ENCODE peak calls at places on chromosomes 16 and 17, in six cellular contexts. A, S, Z, Y, L and Q are unnamed samples.

GRCh38 chr16:72380283-72380682 is 208.3 kb upstream of the PMFBP1 start:
- DNase-seq in A (no peak), Z (no peak), L (no peak), Y (no peak), S (no peak), Q (no peak)

GRCh38 chr17:78114831-78115723 is 13.5 kb downstream of the TMC6 start:
- DNase-seq in A (no peak), Z (no peak), S (no peak), Y (no peak), L (no peak), Q (peak; percentile 80)

GRCh38 chr17:31674717-31675349 is 184.2 kb downstream of the COPRS start:
- DNase-seq in L (no peak), Y (no peak), Z (no peak), S (no peak), A (no peak), Q (no peak)

GRCh38 chr17:12070561-12070960 is 49.9 kb downstream of the MAP2K4 start:
- DNase-seq in L (no peak), Y (no peak), Z (no peak), A (no peak), S (no peak), Q (no peak)

GRCh38 chr16:49498241-49499017 is 124.8 kb downstream of the C16orf78 start:
- DNase-seq in S (peak; percentile 2), A (no peak), L (no peak), Z (no peak), Y (no peak), Q (no peak)

GRCh38 chr17:78838574-78839005 is 2.0 kb downstream of the USP36 start:
- DNase-seq in A (no peak), L (peak; percentile 71), Y (no peak), S (no peak), Z (no peak), Q (no peak)

GRCh38 chr16:69404275-69404805 is 18.5 kb upstream of the TERF2 start:
- DNase-seq in Y (peak; percentile 78), A (peak; percentile 36), Z (peak; percentile 68), S (peak; percentile 52), L (peak; percentile 34), Q (no peak)

GRCh38 chr17:60941028-60941427 is 263.4 kb downstream of the BCAS3 start:
- DNase-seq in A (no peak), Y (no peak), S (peak; percentile 62), Z (peak; percentile 54), L (peak; percentile 17), Q (peak; percentile 65)

GRCh38 chr17:78173025-78173715 is 4.8 kb downstream of the SYNGR2 start:
- DNase-seq in Z (peak; percentile 60), A (no peak), S (no peak), L (no peak), Y (no peak), Q (no peak)

GRCh38 chr17:20095366-20096080 is 86.4 kb downstream of the SPECC1 start:
- DNase-seq in S (no peak), L (peak; percentile 61), Z (peak; percentile 77), Y (peak; percentile 42), A (peak; percentile 8), Q (peak; percentile 76)

GRCh38 chr17:58020401-58020800 is 13.4 kb upstream of the SRSF1 start:
- DNase-seq in L (no peak), Y (no peak), Z (no peak), S (no peak), A (no peak), Q (no peak)

GRCh38 chr16:23334950-23335349 is 32.8 kb downstream of the SCNN1B start:
- DNase-seq in A (no peak), L (no peak), Z (no peak), S (no peak), Y (no peak), Q (no peak)

GRCh38 chr17:2842464-2842863 is 46.2 kb downstream of the RAP1GAP2 start:
- DNase-seq in A (no peak), S (no peak), Y (no peak), L (no peak), Z (no peak), Q (no peak)
- H3K27me3 ChIP-seq in A (no peaks in the 10 kb centered on the region), S (peaks cover 35% of the 10 kb centered on the region), Y (peaks cover 5% of the 10 kb centered on the region), L (no peaks in the 10 kb centered on the region), Z (no peaks in the 10 kb centered on the region), Q (no peaks in the 10 kb centered on the region)

DNA sequence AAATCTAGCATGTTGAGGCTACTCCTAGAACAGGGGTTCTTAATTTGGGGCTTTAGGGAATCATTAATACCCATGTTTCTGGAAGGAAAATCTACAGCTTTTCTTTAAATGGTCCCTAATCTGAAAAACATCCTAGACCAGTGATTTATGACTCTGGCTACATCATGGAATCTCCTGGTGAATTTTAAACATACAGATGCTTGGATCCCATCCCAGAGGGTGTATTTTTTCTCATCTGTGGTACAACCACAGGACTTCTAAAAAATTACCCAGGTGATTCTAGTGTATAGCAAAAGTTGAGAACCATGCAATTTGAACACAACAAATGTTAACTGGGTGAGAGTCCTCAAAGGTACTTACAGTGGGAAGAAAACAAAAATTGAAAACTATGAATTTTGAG is 41.5 kb downstream of the KANSL1 start:
- DNase-seq in S (no peak), A (no peak), Y (peak; percentile 27), Z (no peak), L (no peak), Q (no peak)
- H3K4me1 ChIP-seq in S (peaks cover 68% of the 10 kb centered on the region), A (peaks cover 12% of the 10 kb centered on the region), Y (peaks cover 41% of the 10 kb centered on the region), Z (peaks cover 60% of the 10 kb centered on the region), L (peaks cover 78% of the 10 kb centered on the region), Q (peaks cover 12% of the 10 kb centered on the region)

GRCh38 chr17:385836-386144 is 33.2 kb upstream of the RPH3AL start:
- DNase-seq in A (no peak), L (no peak), Z (no peak), Y (no peak), S (no peak), Q (peak; percentile 31)

GRCh38 chr17:385195-385835 is 32.7 kb upstream of the RPH3AL start:
- DNase-seq in A (peak; percentile 23), L (peak; percentile 55), S (no peak), Z (peak; percentile 62), Y (peak; percentile 68), Q (peak; percentile 80)

GRCh38 chr17:386145-386876 is 33.7 kb upstream of the RPH3AL start:
- DNase-seq in A (peak; percentile 59), L (peak; percentile 76), Z (peak; percentile 86), S (peak; percentile 80), Y (peak; percentile 50), Q (peak; percentile 79)

GRCh38 chr17:383771-384621 is 31.4 kb upstream of the RPH3AL start:
- DNase-seq in S (no peak), Y (no peak), L (no peak), A (no peak), Z (no peak), Q (no peak)

DNA sequence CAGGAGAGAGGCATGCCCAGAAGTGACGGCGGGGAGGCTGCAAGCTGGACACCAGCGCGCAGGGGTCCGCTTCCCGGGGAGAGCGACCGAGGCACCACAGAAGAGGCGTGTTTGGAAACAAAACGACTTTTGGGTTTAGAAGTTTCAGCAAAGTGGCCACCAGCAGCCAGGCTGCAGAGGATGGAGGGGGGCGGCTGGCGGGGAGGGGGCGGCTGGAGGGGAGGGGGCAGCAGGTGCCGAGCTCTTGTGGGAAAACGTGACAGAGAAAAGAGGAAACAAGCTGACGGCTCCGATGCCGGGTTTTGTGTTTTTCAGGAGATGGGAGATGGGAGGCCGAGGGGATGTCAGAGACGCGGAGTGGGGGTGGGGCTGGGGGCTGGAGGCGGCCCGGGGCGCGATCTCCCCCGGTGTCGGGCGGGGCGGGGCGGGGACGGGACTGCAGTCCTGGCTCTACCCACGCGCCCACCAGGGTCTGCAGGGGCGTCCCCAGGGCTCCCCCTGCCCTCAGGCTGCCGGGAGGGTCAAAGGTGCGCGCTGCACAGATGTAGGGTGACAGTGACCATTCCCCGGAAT is 32.1 kb upstream of the RPH3AL start:
- DNase-seq in L (no peak), S (no peak), Y (no peak), Z (no peak), A (no peak), Q (no peak)
- H3K4me3 ChIP-seq in L (no peak overlapping the region), S (peak overlapping the region; percentile 52), Y (peak overlapping the region; percentile 42), Z (peak overlapping the region; percentile 61), A (no peak overlapping the region), Q (peak overlapping the region; percentile 89)

DNA sequence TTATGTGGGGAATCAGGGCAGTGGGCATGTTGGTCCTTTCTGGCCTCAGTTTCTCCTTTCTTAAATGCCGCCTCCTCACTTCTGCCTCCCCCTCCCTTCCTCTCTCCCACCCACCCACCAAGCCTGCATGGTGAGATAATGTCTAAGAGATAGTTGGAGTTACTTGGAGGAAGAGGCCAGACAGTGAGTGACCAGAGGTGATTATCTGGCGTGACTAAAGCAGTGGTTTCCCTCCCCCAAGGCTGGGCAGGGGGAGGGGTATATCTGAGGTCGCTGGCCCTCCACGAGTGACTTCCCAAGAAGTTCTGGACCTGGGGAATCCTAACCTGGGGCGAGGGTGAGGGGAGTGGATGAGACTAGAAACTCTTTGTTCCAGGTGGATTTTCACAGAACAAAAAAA is 31.6 kb upstream of the TAC4 start:
- DNase-seq in A (no peak), L (no peak), Z (no peak), Y (no peak), S (no peak), Q (peak; percentile 14)
- H3K27me3 ChIP-seq in A (peaks cover 20% of the 10 kb centered on the region), L (peaks cover 4% of the 10 kb centered on the region), Z (no peaks in the 10 kb centered on the region), Y (peaks cover 32% of the 10 kb centered on the region), S (peaks cover 55% of the 10 kb centered on the region), Q (no peaks in the 10 kb centered on the region)

DNA sequence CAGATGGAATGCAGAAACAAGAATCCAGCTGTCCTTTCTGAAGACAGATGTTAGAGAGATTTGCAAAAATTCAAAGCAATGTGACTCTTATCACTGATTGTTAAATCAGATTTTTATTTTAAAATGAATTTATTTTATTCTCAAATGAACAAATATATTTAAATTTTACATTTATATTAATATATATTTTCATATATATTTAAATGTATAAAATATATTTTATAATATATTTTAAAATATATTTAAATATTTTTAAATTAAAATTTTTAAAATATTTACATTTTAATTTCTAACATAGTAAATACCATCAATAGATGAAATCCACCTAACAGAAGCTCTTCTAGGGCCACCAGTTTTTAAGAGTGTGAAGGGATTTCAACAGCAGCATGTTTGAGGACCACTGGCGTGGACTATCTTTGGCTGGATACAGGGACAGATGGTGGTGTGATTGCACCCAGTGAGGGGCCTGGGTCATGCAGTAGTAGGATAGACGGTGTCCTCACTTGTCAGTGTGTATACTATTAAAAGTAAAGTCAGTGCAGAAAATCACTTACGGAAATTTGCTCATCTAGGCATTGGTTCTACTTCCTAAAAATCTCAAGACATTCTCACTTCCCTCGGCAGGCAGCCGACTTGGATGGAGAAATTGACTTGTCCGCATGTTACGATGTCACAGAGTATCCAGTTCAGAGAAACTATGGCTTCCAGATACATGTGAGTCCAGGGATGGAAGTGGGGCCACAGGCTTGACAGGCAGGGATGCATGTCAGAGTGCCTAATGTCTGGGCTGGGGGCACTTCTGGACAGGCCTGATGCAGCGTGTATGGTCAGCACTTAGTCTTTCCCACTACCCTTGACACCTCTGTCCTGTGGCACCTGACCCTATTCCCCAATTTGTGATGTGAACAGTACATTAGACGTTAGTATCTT is 56.3 kb downstream of the PLD6 start:
- DNase-seq in Z (no peak), S (no peak), L (no peak), A (no peak), Y (no peak), Q (no peak)
- H3K4me1 ChIP-seq in Z (no peaks in the 10 kb centered on the region), S (peaks cover 10% of the 10 kb centered on the region), L (no peaks in the 10 kb centered on the region), A (no peaks in the 10 kb centered on the region), Y (peaks cover 14% of the 10 kb centered on the region), Q (peaks cover 17% of the 10 kb centered on the region)